ENCODE peak calls at places on chromosomes 6 and 20, in four cellular contexts. Z, O, W and R are unnamed samples.

GRCh38 chr20:57913156-57913930 is 203.5 kb upstream of the PMEPA1 start:
- DNase-seq in Z (no peak), O (no peak), W (no peak), R (no peak)

GRCh38 chr20:46151936-46152335 is 33.8 kb downstream of the CD40 start:
- DNase-seq in Z (no peak), O (no peak), W (no peak), R (no peak)

GRCh38 chr6:101605426-101605825 is 211.9 kb downstream of the GRIK2 start:
- DNase-seq in Z (no peak), O (no peak), W (no peak), R (no peak)

GRCh38 chr6:108203189-108204119 is 37.6 kb downstream of the NR2E1 start:
- DNase-seq in Z (no peak), O (no peak), W (no peak), R (no peak)

GRCh38 chr20:407097-407952 is 774 bp upstream of the RBCK1 start:
- DNase-seq in Z (no peak), O (peak), W (peak), R (peak)

GRCh38 chr6:170132011-170132521 is 158.8 kb downstream of the DLL1 start:
- DNase-seq in Z (no peak), O (peak), W (no peak), R (no peak)

GRCh38 chr6:63527658-63528514 is 44.4 kb upstream of the LOC128125822 start:
- DNase-seq in Z (no peak), O (peak), W (peak), R (no peak)

GRCh38 chr20:47392015-47392720 is 35.7 kb upstream of the ZMYND8 start:
- DNase-seq in Z (no peak), O (peak), W (peak), R (no peak)

GRCh38 chr6:134882426-134883038 is 67.4 kb downstream of the ALDH8A1 start:
- DNase-seq in Z (no peak), O (peak), W (peak), R (peak)

GRCh38 chr6:132218063-132218696 is 183.1 kb downstream of the MOXD1 start:
- DNase-seq in Z (no peak), O (no peak), W (peak), R (no peak)

GRCh38 chr6:3309391-3310050 is 50.8 kb downstream of the PSMG4 start:
- DNase-seq in Z (no peak), O (no peak), W (no peak), R (no peak)

GRCh38 chr6:53142810-53143209 is 5.8 kb downstream of the GCM1 start:
- DNase-seq in Z (no peak), O (no peak), W (no peak), R (no peak)

GRCh38 chr6:117681321-117681720 is 6.1 kb downstream of the NUS1 start:
- DNase-seq in Z (no peak), O (no peak), W (peak), R (no peak)

GRCh38 chr6:10373642-10374359 is 41.1 kb downstream of the TFAP2A start:
- DNase-seq in Z (no peak), O (no peak), W (no peak), R (no peak)

GRCh38 chr20:32972181-32973076 is 31.8 kb downstream of the SUN5 start:
- DNase-seq in Z (peak), O (no peak), W (peak), R (peak)

GRCh38 chr20:64216036-64216435 is 39.5 kb upstream of the PCMTD2 start:
- DNase-seq in Z (no peak), O (peak), W (peak), R (no peak)

GRCh38 chr6:34513628-34514027 is 42.5 kb downstream of the SPDEF start:
- DNase-seq in Z (no peak), O (no peak), W (no peak), R (no peak)

GRCh38 chr6:22263748-22264147 is 33.1 kb downstream of the PRL start:
- DNase-seq in Z (no peak), O (no peak), W (no peak), R (no peak)

GRCh38 chr6:157261606-157262005 is 61.7 kb downstream of the TMEM242 start:
- DNase-seq in Z (no peak), O (no peak), W (no peak), R (no peak)

GRCh38 chr20:59015812-59016711 is 3.2 kb upstream of the TUBB1 start:
- DNase-seq in Z (no peak), O (no peak), W (no peak), R (no peak)

GRCh38 chr20:46150982-46151381 is 32.9 kb downstream of the CD40 start:
- DNase-seq in Z (no peak), O (no peak), W (no peak), R (no peak)

GRCh38 chr6:168440520-168441433 is at the start of gene SMOC2:
- DNase-seq in Z (no peak), O (no peak), W (no peak), R (no peak)

GRCh38 chr6:63740709-63741108 is 105.1 kb downstream of the PHF3 start:
- DNase-seq in Z (no peak), O (no peak), W (peak), R (no peak)

GRCh38 chr6:54440549-54440948 is 132.3 kb downstream of the TINAG start:
- DNase-seq in Z (no peak), O (no peak), W (no peak), R (no peak)

GRCh38 chr6:141484726-141485125 is 648.0 kb upstream of the GJE1 start:
- DNase-seq in Z (no peak), O (no peak), W (no peak), R (no peak)

GRCh38 chr6:21053612-21054011 is 519.4 kb downstream of the CDKAL1 start:
- DNase-seq in Z (no peak), O (no peak), W (peak), R (no peak)

GRCh38 chr6:168968228-168968627 is 285.4 kb downstream of the THBS2 start:
- DNase-seq in Z (no peak), O (no peak), W (no peak), R (peak)

GRCh38 chr20:24694727-24695528 is 225.5 kb downstream of the SYNDIG1 start:
- DNase-seq in Z (peak), O (peak), W (no peak), R (peak)

GRCh38 chr6:37540390-37540789 is 40.7 kb upstream of the CCDC167 start:
- DNase-seq in Z (no peak), O (no peak), W (no peak), R (no peak)

GRCh38 chr6:15332441-15332840 is 86.6 kb downstream of the JARID2 start:
- DNase-seq in Z (no peak), O (no peak), W (no peak), R (no peak)

GRCh38 chr6:101435028-101435427 is 41.5 kb downstream of the GRIK2 start:
- DNase-seq in Z (no peak), O (no peak), W (no peak), R (no peak)

GRCh38 chr20:25058797-25059486 is 1.0 kb upstream of the ACSS1 start:
- DNase-seq in Z (no peak), O (peak), W (peak), R (peak)

GRCh38 chr20:15832512-15832911 is 740.7 kb downstream of the KIF16B start:
- DNase-seq in Z (no peak), O (no peak), W (no peak), R (no peak)

GRCh38 chr20:40563296-40563950 is 125.6 kb downstream of the MAFB start:
- DNase-seq in Z (no peak), O (peak), W (peak), R (no peak)

GRCh38 chr6:90411292-90411781 is 114.7 kb upstream of the BACH2 start:
- DNase-seq in Z (no peak), O (peak), W (no peak), R (no peak)

GRCh38 chr6:36911946-36912555 is 26.3 kb downstream of the C6orf89 start:
- DNase-seq in Z (no peak), O (no peak), W (peak), R (peak)

DNA sequence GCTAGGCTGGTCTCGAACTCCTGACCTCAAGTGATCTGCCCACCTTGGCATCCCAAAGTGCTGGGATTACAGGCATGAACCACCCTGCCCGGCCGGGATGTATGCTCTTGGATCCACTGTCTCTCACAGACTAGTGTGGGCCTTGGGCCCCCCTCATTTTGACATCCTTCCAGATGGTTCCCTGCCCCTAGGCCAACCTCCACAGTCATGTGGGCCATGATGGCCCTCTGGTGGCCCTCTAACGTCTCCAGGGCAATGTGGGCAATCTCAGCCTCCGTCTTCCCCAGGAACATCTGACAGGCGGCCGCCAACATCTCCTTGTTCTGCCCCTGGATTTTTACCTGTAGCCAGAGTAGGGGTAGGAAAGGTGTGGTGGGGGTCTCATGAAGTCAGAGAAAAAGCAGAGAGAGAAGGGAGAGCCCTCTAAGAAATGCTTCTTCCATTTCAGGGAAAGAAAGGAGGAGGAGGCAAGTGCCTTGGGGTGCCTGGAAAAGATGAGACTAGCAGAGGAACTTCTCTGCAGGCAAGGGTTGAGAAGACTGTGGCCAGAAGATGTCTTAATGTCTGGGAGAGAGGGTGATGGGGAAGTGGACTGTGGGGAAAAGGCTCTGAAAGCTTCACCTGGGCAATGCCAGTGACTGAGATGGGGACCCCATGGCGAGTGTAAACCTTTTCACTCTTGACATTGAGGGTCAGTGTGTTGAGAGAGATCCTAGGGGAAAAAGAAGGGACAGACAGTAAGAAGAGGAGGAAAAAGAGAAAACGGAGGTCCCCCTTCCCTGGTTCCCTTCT is 1.3 kb downstream of the FLOT1 start:
- DNase-seq in Z (no peak), O (no peak), W (peak), R (no peak)
- TF ChIP-seq POLR2A in Z (no peak), O (no peak), W (no peak), R (no peak)

GRCh38 chr6:138001750-138002349 is 105.4 kb downstream of the PERP start:
- DNase-seq in Z (no peak), O (peak), W (peak), R (peak)
- TF ChIP-seq POLR2A in Z (no peak), O (no peak), W (no peak), R (no peak)

GRCh38 chr6:111552241-111552744 is 53.4 kb downstream of the TRAF3IP2 start:
- DNase-seq in Z (peak), O (peak), W (peak), R (peak)
- TF ChIP-seq POLR2A in Z (no peak), O (no peak), W (no peak), R (no peak)

GRCh38 chr6:72739368-72739779 is 117.5 kb downstream of the KCNQ5 start:
- DNase-seq in Z (no peak), O (no peak), W (no peak), R (no peak)

GRCh38 chr6:72738091-72738490 is 116.2 kb downstream of the KCNQ5 start:
- DNase-seq in Z (no peak), O (no peak), W (no peak), R (no peak)

GRCh38 chr6:72742274-72742673 is 120.4 kb downstream of the KCNQ5 start:
- DNase-seq in Z (no peak), O (no peak), W (no peak), R (no peak)

GRCh38 chr6:72740135-72740534 is 118.3 kb downstream of the KCNQ5 start:
- DNase-seq in Z (no peak), O (no peak), W (no peak), R (no peak)

GRCh38 chr6:72741083-72741482 is 119.2 kb downstream of the KCNQ5 start:
- DNase-seq in Z (no peak), O (no peak), W (no peak), R (no peak)
- TF ChIP-seq POLR2A in Z (no peak), O (no peak), W (no peak), R (no peak)

GRCh38 chr6:79630883-79631799 is at the start of gene SH3BGRL2:
- DNase-seq in Z (peak), O (peak), W (peak), R (peak)
- TF ChIP-seq POLR2A in Z (no peak), O (no peak), W (peak), R (peak)

GRCh38 chr6:109296305-109296915 is 85.9 kb downstream of the CD164 start:
- DNase-seq in Z (no peak), O (peak), W (no peak), R (no peak)
- TF ChIP-seq POLR2A in Z (no peak), O (no peak), W (no peak), R (no peak)

DNA sequence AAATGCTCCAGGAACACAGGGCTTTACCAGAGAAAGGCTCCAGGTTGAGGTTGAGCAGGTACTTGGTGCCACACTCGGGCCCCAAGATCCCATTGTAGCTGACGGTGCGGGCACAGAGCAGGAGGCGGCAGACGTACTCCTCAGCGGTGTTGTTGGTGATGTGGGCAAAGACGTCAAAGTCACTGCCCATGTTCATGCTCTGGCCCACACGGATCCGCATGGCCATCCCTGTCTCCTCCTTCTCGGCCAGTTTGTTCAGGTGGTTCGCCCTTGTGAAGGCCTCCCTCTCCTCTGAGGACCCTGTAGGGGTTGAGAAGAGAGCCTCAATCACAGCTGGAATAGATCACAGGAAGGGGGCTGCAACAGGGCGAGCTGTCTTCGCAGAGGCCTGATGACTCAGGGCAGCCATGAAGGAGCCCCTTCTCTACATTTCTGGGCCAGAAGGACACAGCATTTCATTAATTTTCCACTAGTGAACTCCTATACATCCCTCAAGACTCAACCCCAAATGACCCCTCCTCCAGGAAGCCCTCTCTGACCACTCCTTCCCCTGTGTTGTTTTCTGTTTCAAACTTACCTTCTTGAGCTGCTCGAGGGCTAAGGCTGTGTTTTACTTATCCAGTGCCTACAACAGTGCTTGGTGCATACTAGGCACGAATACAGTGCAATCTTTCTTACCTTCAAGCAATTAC is 26.8 kb downstream of the TGM2 start:
- DNase-seq in Z (no peak), O (no peak), W (no peak), R (no peak)
- TF ChIP-seq POLR2A in Z (no peak), O (no peak), W (peak), R (no peak)

DNA sequence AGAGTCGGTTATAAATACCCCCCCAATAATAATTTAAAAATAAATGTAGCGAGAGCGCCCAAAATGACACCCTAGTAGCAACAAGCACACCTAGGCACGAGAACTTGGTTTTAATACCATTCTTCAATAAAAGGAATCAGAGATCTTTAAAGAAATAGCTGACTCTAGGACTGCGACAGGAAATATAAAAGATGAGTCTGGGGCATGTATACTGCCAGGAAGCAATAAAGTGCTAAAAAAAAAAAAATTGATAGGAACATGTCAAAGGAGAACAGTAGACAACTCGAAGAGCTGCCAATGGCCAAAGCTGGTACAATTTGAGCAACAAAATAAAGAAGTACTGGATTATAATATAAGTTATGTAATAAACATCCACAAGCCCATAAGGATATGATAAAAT is 2.2 kb downstream of the PNISR start:
- DNase-seq in Z (no peak), O (no peak), W (no peak), R (no peak)
- TF ChIP-seq POLR2A in Z (no peak), O (no peak), W (no peak), R (no peak)